ENCODE peak calls at places on chromosomes 2 and 18, in five cellular contexts. W is mucosa of descending colon, D is neural progenitor cell, P is HFFc6, C is GM10248. N is an unnamed sample.

GRCh38 chr2:7437716-7438648 is 520.8 kb downstream of the RNF144A start:
- DNase-seq in W (no peak), D (no peak), P (no peak), C (no peak), N (no peak)

GRCh38 chr2:172232638-172233253 is 130.0 kb upstream of the DLX2 start:
- DNase-seq in W (no peak), D (no peak), P (no peak), C (no peak), N (no peak)

GRCh38 chr2:7841751-7842150 is 840.1 kb upstream of the ID2 start:
- DNase-seq in W (no peak), D (no peak), P (peak), C (no peak), N (no peak)

GRCh38 chr2:86218124-86218523 is 18.9 kb downstream of the MRPL35 start:
- DNase-seq in W (no peak), D (no peak), P (no peak), C (no peak), N (no peak)

GRCh38 chr2:15306706-15307105 is 254.4 kb downstream of the NBAS start:
- DNase-seq in W (no peak), D (no peak), P (no peak), C (no peak), N (no peak)

GRCh38 chr18:3402962-3403585 is 46.9 kb upstream of the TGIF1 start:
- DNase-seq in W (no peak), D (no peak), P (no peak), C (no peak), N (no peak)

GRCh38 chr18:8982416-8983183 is 119.9 kb upstream of the NDUFV2 start:
- DNase-seq in W (peak), D (peak), P (peak), C (no peak), N (peak)

GRCh38 chr18:13280066-13280795 is 61.7 kb downstream of the LDLRAD4 start:
- DNase-seq in W (no peak), D (peak), P (no peak), C (no peak), N (no peak)

GRCh38 chr2:217964658-217965161 is 38.1 kb downstream of the TNS1 start:
- DNase-seq in W (no peak), D (peak), P (no peak), C (no peak), N (no peak)

GRCh38 chr2:70962211-70962884 is 16.1 kb upstream of the ANKRD53 start:
- DNase-seq in W (no peak), D (no peak), P (no peak), C (no peak), N (no peak)

GRCh38 chr2:227164745-227165350 is 424 bp downstream of the COL4A3 start:
- DNase-seq in W (peak), D (peak), P (no peak), C (peak), N (peak)

GRCh38 chr2:229133155-229133772 is 137.8 kb downstream of the PID1 start:
- DNase-seq in W (peak), D (peak), P (peak), C (no peak), N (no peak)

GRCh38 chr2:28430790-28431418 is 38.2 kb downstream of the FOSL2 start:
- DNase-seq in W (no peak), D (no peak), P (no peak), C (no peak), N (no peak)

GRCh38 chr2:160784034-160784433 is 290.4 kb upstream of the RBMS1 start:
- DNase-seq in W (no peak), D (no peak), P (no peak), C (no peak), N (no peak)
- TF ChIP-seq CTCF in W (no peak), D (no peak), P (peak), C (no peak), N (no peak)

GRCh38 chr2:133194068-133194655 is 374.1 kb downstream of the NCKAP5 start:
- DNase-seq in W (no peak), D (no peak), P (no peak), C (no peak), N (no peak)

GRCh38 chr2:133193544-133193943 is 374.7 kb downstream of the NCKAP5 start:
- DNase-seq in W (no peak), D (no peak), P (no peak), C (no peak), N (no peak)

GRCh38 chr2:133197156-133197555 is 371.1 kb downstream of the NCKAP5 start:
- DNase-seq in W (no peak), D (no peak), P (no peak), C (no peak), N (no peak)

GRCh38 chr2:133192028-133192427 is 376.2 kb downstream of the NCKAP5 start:
- DNase-seq in W (no peak), D (no peak), P (no peak), C (no peak), N (no peak)

DNA sequence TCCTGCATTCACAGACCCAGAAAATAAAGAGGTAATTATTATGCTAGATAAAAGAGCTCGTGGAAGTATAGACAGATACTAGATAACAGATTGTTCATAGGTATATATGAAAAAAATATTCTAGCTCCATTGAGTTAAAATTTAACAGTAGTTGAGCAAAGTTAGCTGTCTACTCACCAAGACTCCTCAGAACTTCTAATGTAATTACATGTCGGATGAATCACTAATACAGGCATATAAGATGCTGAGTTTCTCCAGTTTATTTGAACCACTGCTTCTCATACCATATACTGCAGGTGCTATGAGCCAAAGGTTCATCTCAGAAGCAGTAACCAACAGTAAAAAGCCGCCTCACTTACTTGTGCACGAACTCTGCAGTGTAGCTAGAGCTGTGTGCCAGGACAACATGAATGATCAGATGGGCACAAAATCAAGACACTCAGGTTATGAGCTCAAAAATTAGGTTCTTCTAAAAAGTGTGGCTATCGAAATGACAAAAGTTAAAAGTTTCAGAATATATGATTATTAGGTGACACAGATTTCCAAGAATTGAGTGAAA is 373.4 kb downstream of the NCKAP5 start:
- DNase-seq in W (no peak), D (no peak), P (no peak), C (no peak), N (no peak)
- TF ChIP-seq CTCF in W (no peak), D (no peak), P (no peak), C (no peak), N (no peak)

DNA sequence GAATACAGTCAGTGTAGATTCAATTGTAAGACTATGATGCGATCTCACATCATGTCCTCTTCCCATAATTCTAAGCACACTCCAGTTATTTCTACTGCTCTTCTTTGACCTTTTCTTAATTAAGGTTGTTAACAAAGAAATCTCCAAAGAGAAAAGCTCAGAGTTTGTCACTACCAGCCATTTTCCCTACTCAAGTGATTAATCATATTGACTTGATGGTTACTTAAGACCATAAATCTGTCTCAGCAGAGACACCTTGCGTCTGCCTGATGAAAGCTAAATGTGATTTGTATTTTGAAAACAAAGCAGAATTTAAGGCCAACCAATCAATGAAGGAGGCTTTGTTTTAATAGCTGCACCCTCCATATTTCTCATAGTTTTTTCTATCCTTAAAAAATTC is 130.3 kb downstream of the DTNA start:
- DNase-seq in W (no peak), D (no peak), P (no peak), C (no peak), N (no peak)
- TF ChIP-seq CTCF in W (no peak), D (no peak), P (no peak), C (no peak), N (no peak)

DNA sequence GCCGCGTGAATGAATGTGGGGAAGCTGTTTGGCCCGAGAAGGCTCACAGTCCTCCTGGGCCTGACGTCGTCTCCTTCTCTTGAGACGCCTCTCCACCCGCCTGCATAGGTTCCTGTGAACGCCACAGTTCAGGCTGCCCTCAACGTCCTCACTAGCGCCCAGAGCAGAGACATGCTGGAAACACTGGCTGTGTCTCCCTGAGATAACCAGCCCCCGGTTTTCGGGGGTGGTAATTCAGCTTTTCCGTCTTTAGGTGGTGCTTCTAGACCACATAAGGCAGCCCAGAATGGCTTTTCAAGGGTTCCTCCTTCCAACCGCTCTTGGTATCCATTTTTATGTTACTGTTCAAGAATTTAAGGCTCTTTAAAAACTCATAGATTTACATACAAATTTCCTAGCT is 110.4 kb upstream of the PXDN start:
- DNase-seq in W (no peak), D (peak), P (no peak), C (no peak), N (peak)
- TF ChIP-seq CTCF in W (no peak), D (peak), P (no peak), C (peak), N (no peak)

GRCh38 chr2:126329152-126329551 is 326.8 kb upstream of the GYPC start:
- DNase-seq in W (no peak), D (no peak), P (no peak), C (no peak), N (no peak)
- TF ChIP-seq CTCF in W (no peak), D (no peak), P (no peak), C (no peak), N (no peak)

N was measured in GM20000.